ENCODE peak calls at places on chromosomes 16 and 17, in nine cellular contexts. One of them, this sample, is unnamed.

GRCh38 chr17:61393550-61393903 is 6.1 kb upstream of the TBX2 start:
- DNase-seq in ascending aorta: no peak
- DNase-seq in EH: no peak
- DNase-seq in MCF 10A: peak; percentile 74
- DNase-seq in nucleus accumbens: no peak
- DNase-seq in NCI-H460: no peak
- DNase-seq in substantia nigra: no peak
- DNase-seq in stimulated activated CD4-positive, alpha-beta T cell treated with anti-CD3 and anti-CD28 coated beads, TNF-alpha, amount 100 ng/mL, for 48 hours: no peak
- DNase-seq in NCI-H1417: no peak
- DNase-seq in this sample: no peak

GRCh38 chr16:54178491-54178976 is 108.1 kb downstream of the IRX3 start:
- DNase-seq in stimulated activated CD4-positive, alpha-beta T cell treated with anti-CD3 and anti-CD28 coated beads, TNF-alpha, amount 100 ng/mL, for 48 hours: no peak
- DNase-seq in NCI-H1417: peak; percentile 76
- DNase-seq in NCI-H460: no peak
- DNase-seq in EH: no peak
- DNase-seq in substantia nigra: no peak
- DNase-seq in ascending aorta: no peak
- DNase-seq in nucleus accumbens: no peak
- DNase-seq in MCF 10A: no peak
- DNase-seq in this sample: no peak

GRCh38 chr16:11651796-11652195 is 16.5 kb upstream of the SNN start:
- DNase-seq in nucleus accumbens: no peak
- DNase-seq in stimulated activated CD4-positive, alpha-beta T cell treated with anti-CD3 and anti-CD28 coated beads, TNF-alpha, amount 100 ng/mL, for 48 hours: no peak
- DNase-seq in EH: no peak
- DNase-seq in MCF 10A: peak; percentile 56
- DNase-seq in NCI-H460: no peak
- DNase-seq in NCI-H1417: no peak
- DNase-seq in substantia nigra: no peak
- DNase-seq in ascending aorta: no peak
- DNase-seq in this sample: no peak

GRCh38 chr16:580141-580945 is 9.5 kb upstream of the RAB40C start:
- DNase-seq in ascending aorta: no peak
- DNase-seq in nucleus accumbens: no peak
- DNase-seq in substantia nigra: no peak
- DNase-seq in EH: no peak
- DNase-seq in MCF 10A: no peak
- DNase-seq in stimulated activated CD4-positive, alpha-beta T cell treated with anti-CD3 and anti-CD28 coated beads, TNF-alpha, amount 100 ng/mL, for 48 hours: no peak
- DNase-seq in NCI-H1417: no peak
- DNase-seq in NCI-H460: no peak
- DNase-seq in this sample: no peak

GRCh38 chr17:12133183-12133582 is 112.5 kb downstream of the MAP2K4 start:
- DNase-seq in stimulated activated CD4-positive, alpha-beta T cell treated with anti-CD3 and anti-CD28 coated beads, TNF-alpha, amount 100 ng/mL, for 48 hours: no peak
- DNase-seq in NCI-H460: no peak
- DNase-seq in EH: peak; percentile 90
- DNase-seq in substantia nigra: no peak
- DNase-seq in MCF 10A: no peak
- DNase-seq in NCI-H1417: no peak
- DNase-seq in nucleus accumbens: no peak
- DNase-seq in ascending aorta: no peak
- DNase-seq in this sample: no peak

GRCh38 chr17:63774141-63774981 is at the start of gene DDX42:
- DNase-seq in nucleus accumbens: peak; percentile 34
- DNase-seq in ascending aorta: peak; percentile 93
- DNase-seq in stimulated activated CD4-positive, alpha-beta T cell treated with anti-CD3 and anti-CD28 coated beads, TNF-alpha, amount 100 ng/mL, for 48 hours: no peak
- DNase-seq in NCI-H460: peak; percentile 42
- DNase-seq in NCI-H1417: peak; percentile 79
- DNase-seq in substantia nigra: peak; percentile 65
- DNase-seq in MCF 10A: peak; percentile 57
- DNase-seq in EH: peak; percentile 67
- DNase-seq in this sample: no peak

GRCh38 chr17:77692571-77693161 is 265.8 kb upstream of the TNRC6C start:
- DNase-seq in MCF 10A: peak; percentile 69
- DNase-seq in EH: peak; percentile 22
- DNase-seq in nucleus accumbens: no peak
- DNase-seq in ascending aorta: peak; percentile 39
- DNase-seq in NCI-H460: no peak
- DNase-seq in substantia nigra: no peak
- DNase-seq in NCI-H1417: no peak
- DNase-seq in stimulated activated CD4-positive, alpha-beta T cell treated with anti-CD3 and anti-CD28 coated beads, TNF-alpha, amount 100 ng/mL, for 48 hours: no peak
- DNase-seq in this sample: no peak

GRCh38 chr17:67602974-67603373 is 114.8 kb upstream of the NOL11 start:
- DNase-seq in substantia nigra: no peak
- DNase-seq in EH: peak; percentile 35
- DNase-seq in NCI-H1417: peak; percentile 35
- DNase-seq in NCI-H460: peak; percentile 31
- DNase-seq in nucleus accumbens: no peak
- DNase-seq in stimulated activated CD4-positive, alpha-beta T cell treated with anti-CD3 and anti-CD28 coated beads, TNF-alpha, amount 100 ng/mL, for 48 hours: peak; percentile 11
- DNase-seq in ascending aorta: no peak
- DNase-seq in MCF 10A: peak; percentile 45
- DNase-seq in this sample: no peak

GRCh38 chr17:64024781-64025731 is 4.6 kb upstream of the ICAM2 start:
- DNase-seq in ascending aorta: peak; percentile 65
- DNase-seq in EH: peak; percentile 27
- DNase-seq in NCI-H1417: no peak
- DNase-seq in MCF 10A: no peak
- DNase-seq in nucleus accumbens: no peak
- DNase-seq in NCI-H460: no peak
- DNase-seq in stimulated activated CD4-positive, alpha-beta T cell treated with anti-CD3 and anti-CD28 coated beads, TNF-alpha, amount 100 ng/mL, for 48 hours: no peak
- DNase-seq in substantia nigra: no peak
- DNase-seq in this sample: no peak

GRCh38 chr16:53809088-53809951 is 105.4 kb downstream of the FTO start:
- DNase-seq in EH: peak; percentile 92
- DNase-seq in ascending aorta: no peak
- DNase-seq in nucleus accumbens: no peak
- DNase-seq in stimulated activated CD4-positive, alpha-beta T cell treated with anti-CD3 and anti-CD28 coated beads, TNF-alpha, amount 100 ng/mL, for 48 hours: no peak
- DNase-seq in NCI-H460: no peak
- DNase-seq in substantia nigra: no peak
- DNase-seq in MCF 10A: peak; percentile 47
- DNase-seq in NCI-H1417: no peak
- DNase-seq in this sample: no peak

This sample was measured in amygdala.